ENCODE peak calls at places on chromosomes 5 and 9, in four cellular contexts. S is fibroblast of lung, I is PC-3, Z is Panc1. C is an unnamed sample. For H3K9me3, the result is how much of the 10 kb centered on the place peaks cover.

GRCh38 chr5:133830911-133831310 is 137.5 kb downstream of the C5orf15 start:
- DNase-seq in Z (no peak), S (no peak), I (no peak), C (no peak)

GRCh38 chr9:2824564-2824963 is 19.3 kb downstream of the PUM3 start:
- DNase-seq in I (no peak), Z (no peak), S (peak), C (no peak)

GRCh38 chr9:77952641-77953341 is 78.8 kb downstream of the GNAQ start:
- DNase-seq in S (peak), Z (no peak), I (peak), C (no peak)

GRCh38 chr5:171927345-171927941 is 79.0 kb downstream of the FBXW11 start:
- DNase-seq in Z (no peak), S (no peak), I (peak), C (no peak)

GRCh38 chr5:56516441-56516840 is 283.3 kb upstream of the ANKRD55 start:
- DNase-seq in Z (no peak), I (no peak), S (no peak), C (no peak)

GRCh38 chr9:108278341-108278740 is 577.4 kb downstream of the ACTL7B start:
- DNase-seq in I (peak), S (no peak), Z (no peak), C (no peak)

GRCh38 chr9:136054798-136055714 is 40.0 kb downstream of the NACC2 start:
- DNase-seq in I (no peak), Z (no peak), S (no peak), C (no peak)

GRCh38 chr5:149221326-149221725 is 50.3 kb upstream of the AFAP1L1 start:
- DNase-seq in S (peak), Z (no peak), I (peak), C (no peak)

GRCh38 chr5:20678814-20679298 is 690.9 kb upstream of the CDH18 start:
- DNase-seq in Z (peak), I (peak), S (peak), C (no peak)

GRCh38 chr5:107398703-107399102 is 272.0 kb downstream of the EFNA5 start:
- DNase-seq in S (no peak), Z (no peak), I (no peak), C (no peak)

GRCh38 chr9:99368341-99369326 is 146.6 kb downstream of the SEC61B start:
- DNase-seq in Z (no peak), S (peak), I (peak), C (no peak)

GRCh38 chr9:27527702-27528277 is 1.8 kb downstream of the MOB3B start:
- DNase-seq in S (no peak), Z (no peak), I (no peak), C (no peak)

GRCh38 chr9:129478461-129478860 is 142.4 kb downstream of the C9orf50 start:
- DNase-seq in Z (no peak), I (no peak), S (no peak), C (no peak)

GRCh38 chr5:118883396-118883795 is 105.0 kb downstream of the DTWD2 start:
- DNase-seq in Z (no peak), I (no peak), S (no peak), C (no peak)

GRCh38 chr5:118888556-118888955 is 99.8 kb downstream of the DTWD2 start:
- DNase-seq in I (no peak), Z (no peak), S (no peak), C (no peak)

DNA sequence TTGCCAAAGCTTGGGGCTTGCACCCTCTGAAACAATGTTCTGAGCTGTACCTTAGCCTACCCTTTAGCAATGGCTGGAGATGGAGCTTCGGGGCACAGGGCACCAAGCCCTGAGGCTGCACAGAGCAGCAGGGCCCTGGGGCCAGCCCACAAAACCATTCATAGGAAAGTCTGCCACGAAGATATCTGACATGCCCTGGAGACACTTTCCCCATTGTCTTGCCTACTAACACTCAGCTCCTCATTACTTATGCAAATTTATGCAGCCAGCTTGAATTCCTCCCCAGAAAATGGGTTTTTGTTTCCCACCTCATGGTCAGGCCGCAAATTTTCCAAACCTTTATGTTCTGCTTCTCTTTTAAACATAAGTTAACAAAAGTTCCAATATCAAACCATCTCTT is 105.7 kb downstream of the DTWD2 start:
- DNase-seq in I (no peak), S (no peak), Z (no peak), C (no peak)
- H3K27ac ChIP-seq in I (no peak), S (no peak), Z (no peak), C (no peak)

DNA sequence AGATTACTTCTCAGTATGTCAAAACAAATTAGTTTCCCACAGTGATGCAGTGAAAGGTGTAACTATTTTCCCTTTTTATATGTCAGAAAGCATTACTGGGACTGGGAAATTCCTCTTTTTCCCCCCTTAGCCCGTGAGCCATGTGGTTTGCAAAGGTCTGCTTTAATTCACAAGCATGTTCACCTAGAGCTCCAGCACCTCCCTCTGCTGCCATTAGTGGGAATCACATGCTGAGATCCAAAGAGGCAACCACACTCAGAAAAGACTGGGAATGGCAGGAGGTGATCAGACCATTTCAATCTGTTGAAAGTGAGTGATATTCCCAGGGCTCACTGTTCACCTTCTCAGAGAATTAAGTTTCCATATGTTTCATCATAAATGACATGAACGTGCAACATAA is 703.7 kb upstream of the WWC1 start:
- DNase-seq in I (peak), Z (no peak), S (peak), C (no peak)
- TF ChIP-seq CTCF in I (peak), Z (peak), S (peak), C (no peak)

GRCh38 chr5:63916786-63917185 is 45.5 kb downstream of the HTR1A start:
- DNase-seq in Z (no peak), I (peak), S (peak), C (no peak)

GRCh38 chr5:63923914-63924313 is 38.3 kb downstream of the HTR1A start:
- DNase-seq in I (peak), S (no peak), Z (no peak), C (no peak)

GRCh38 chr5:63919763-63920478 is 42.3 kb downstream of the HTR1A start:
- DNase-seq in Z (no peak), S (no peak), I (no peak), C (no peak)
- H3K9me3 ChIP-seq in Z (under half), S (under half), I (under half), C (under half)

DNA sequence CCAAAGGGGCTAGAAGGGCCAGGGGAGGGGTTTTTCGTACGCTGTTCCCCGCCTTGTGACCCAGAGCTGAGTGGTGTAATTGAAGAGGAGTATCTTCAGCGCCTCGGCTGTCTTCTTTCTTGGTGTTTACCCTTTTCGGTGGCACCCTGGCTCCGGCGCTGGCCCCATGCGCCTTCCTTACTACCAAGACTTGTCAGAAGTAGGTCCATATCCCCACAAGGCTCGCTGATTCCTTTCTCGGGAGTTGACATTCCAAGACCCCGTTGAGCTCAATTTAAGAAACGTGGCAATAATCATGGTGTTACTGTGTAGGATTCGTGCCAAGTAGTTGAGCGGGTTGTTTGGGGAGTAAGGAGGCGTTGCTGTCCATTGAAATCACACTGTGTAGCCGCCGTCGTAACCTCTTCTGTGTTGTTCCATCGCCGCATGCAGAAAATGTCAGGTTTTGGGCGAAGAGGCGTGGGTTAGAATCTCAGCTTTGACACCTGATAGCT is 802 bp downstream of the NDUFAF2 start:
- DNase-seq in Z (no peak), I (peak), S (peak), C (no peak)
- H3K27ac ChIP-seq in Z (peak), I (peak), S (peak), C (peak)

GRCh38 chr9:88313364-88314220 is 74.7 kb upstream of the SPIN1 start:
- DNase-seq in S (peak), I (no peak), Z (no peak), C (peak)

GRCh38 chr9:88308831-88309230 is 79.4 kb upstream of the SPIN1 start:
- DNase-seq in S (peak), Z (no peak), I (no peak), C (no peak)

GRCh38 chr9:88312070-88312469 is 76.2 kb upstream of the SPIN1 start:
- DNase-seq in Z (no peak), I (no peak), S (no peak), C (no peak)

GRCh38 chr9:88312517-88313103 is 75.6 kb upstream of the SPIN1 start:
- DNase-seq in S (no peak), Z (no peak), I (no peak), C (no peak)

DNA sequence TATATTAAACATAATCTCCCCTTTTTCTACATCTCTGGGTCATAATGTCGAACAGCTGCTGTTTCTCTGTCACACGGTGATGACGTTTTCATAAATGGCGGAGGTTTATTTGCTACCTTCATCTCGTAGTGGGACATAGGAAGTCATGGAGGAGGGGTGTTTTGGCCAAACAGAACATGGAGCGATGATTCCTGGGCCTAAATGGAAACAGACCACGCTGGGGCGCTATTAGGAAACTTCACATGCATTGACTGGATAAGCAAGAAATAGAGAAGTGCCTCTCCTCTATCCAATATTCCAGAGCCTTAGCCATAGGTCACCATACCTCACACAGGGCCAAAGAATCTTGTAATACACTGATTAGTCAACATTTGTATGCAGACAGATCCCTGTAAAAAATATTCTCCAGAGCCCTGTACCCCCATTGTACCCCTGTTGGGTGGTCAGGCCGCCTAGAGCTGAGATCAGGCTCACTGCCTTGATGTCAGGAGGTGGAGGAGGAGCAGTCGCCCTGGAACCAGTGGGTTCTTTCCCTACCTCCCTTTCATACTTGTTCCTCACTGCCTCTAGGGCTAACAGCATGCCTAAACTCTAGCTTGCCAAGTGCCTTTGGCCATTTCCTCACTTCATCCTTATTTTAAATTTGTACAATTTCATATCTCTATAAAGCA is 77.8 kb upstream of the SPIN1 start:
- DNase-seq in Z (no peak), I (peak), S (no peak), C (no peak)
- TF ChIP-seq CTCF in Z (no peak), I (peak), S (no peak), C (no peak)

GRCh38 chr9:118962426-118962825 is 406.8 kb downstream of the BRINP1 start:
- DNase-seq in S (peak), Z (no peak), I (no peak), C (no peak)

GRCh38 chr9:118961857-118962256 is 407.4 kb downstream of the BRINP1 start:
- DNase-seq in Z (peak), I (no peak), S (peak), C (no peak)

GRCh38 chr9:118967901-118968300 is 401.3 kb downstream of the BRINP1 start:
- DNase-seq in I (no peak), S (no peak), Z (no peak), C (no peak)

GRCh38 chr9:118959366-118959765 is 409.9 kb downstream of the BRINP1 start:
- DNase-seq in Z (no peak), S (no peak), I (no peak), C (no peak)

GRCh38 chr9:118963674-118964073 is 405.6 kb downstream of the BRINP1 start:
- DNase-seq in Z (no peak), S (no peak), I (no peak), C (no peak)
- H3K9me3 ChIP-seq in Z (under half), S (under half), I (under half), C (under half)

C was measured in CD8-positive, alpha-beta T cell.